ENCODE peak calls at places on chromosome 19, in eight cellular contexts. X, Y, R, Z, D, E, N and S are unnamed samples.
A peak's percentile ranks its signal among the peaks of the same experiment; 100 is the strongest.

GRCh38 chr19:15869873-15870272 is 28.0 kb downstream of the CYP4F2 start:
- DNase-seq in X (no peak), N (no peak), D (no peak), Z (peak; percentile 82), Y (no peak), E (no peak), R (no peak), S (no peak)

GRCh38 chr19:38839816-38840582 is 8.4 kb upstream of the ECH1 start:
- DNase-seq in D (no peak), Y (no peak), E (no peak), N (no peak), R (no peak), Z (no peak), X (no peak), S (no peak)

GRCh38 chr19:55802281-55802680 is 29.5 kb downstream of the NLRP11 start:
- DNase-seq in N (no peak), E (no peak), D (no peak), Y (no peak), R (no peak), X (no peak), Z (no peak), S (no peak)

GRCh38 chr19:17103177-17103576 is 27.6 kb downstream of the MYO9B start:
- DNase-seq in E (no peak), Y (peak; percentile 63), Z (peak; percentile 42), D (no peak), R (no peak), N (no peak), X (peak; percentile 47), S (no peak)

GRCh38 chr19:28619842-28620429 is 593.0 kb downstream of the UQCRFS1 start:
- DNase-seq in X (no peak), Y (no peak), E (no peak), R (no peak), Z (no peak), D (peak; percentile 70), N (no peak), S (no peak)

GRCh38 chr19:15107056-15108010 is at the start of gene SYDE1:
- DNase-seq in Z (no peak), E (no peak), Y (peak; percentile 45), R (no peak), N (no peak), X (peak; percentile 72), D (no peak), S (no peak)

GRCh38 chr19:11766597-11767591 is at the start of gene ZNF441:
- DNase-seq in Z (peak; percentile 96), Y (peak; percentile 89), R (peak; percentile 96), X (peak; percentile 93), D (peak; percentile 96), N (peak; percentile 64), E (peak; percentile 100), S (peak; percentile 87)

GRCh38 chr19:37845932-37846331 is 60.5 kb downstream of the WDR87 start:
- DNase-seq in Z (no peak), E (no peak), R (no peak), Y (no peak), D (no peak), X (no peak), N (no peak), S (no peak)

GRCh38 chr19:51368366-51369282 is at the start of gene CLDND2:
- DNase-seq in R (no peak), N (no peak), Z (peak; percentile 86), D (peak; percentile 22), Y (no peak), X (no peak), E (peak; percentile 29), S (no peak)

GRCh38 chr19:37519890-37520289 is 13.2 kb downstream of the ZNF793 start:
- DNase-seq in Z (peak; percentile 32), N (no peak), D (no peak), R (no peak), E (no peak), Y (peak; percentile 14), X (no peak), S (no peak)

GRCh38 chr19:39270091-39270871 is 2.1 kb downstream of the IFNL2 start:
- DNase-seq in E (no peak), N (no peak), X (no peak), Z (no peak), Y (no peak), R (no peak), D (no peak), S (no peak)

GRCh38 chr19:38695319-38695683 is 47.9 kb downstream of the ACTN4 start:
- DNase-seq in X (no peak), E (no peak), N (no peak), Y (no peak), Z (no peak), D (no peak), R (peak; percentile 18), S (no peak)

GRCh38 chr19:48724796-48725753 is 5.5 kb upstream of the MAMSTR start:
- DNase-seq in Z (peak; percentile 99), E (no peak), Y (peak; percentile 97), X (peak; percentile 97), N (no peak), R (peak; percentile 45), D (peak; percentile 85), S (no peak)

GRCh38 chr19:17117250-17117789 is 41.7 kb downstream of the MYO9B start:
- DNase-seq in X (no peak), Z (no peak), R (no peak), Y (no peak), E (no peak), D (no peak), N (no peak), S (no peak)

GRCh38 chr19:31223805-31224534 is 125.3 kb downstream of the TSHZ3 start:
- DNase-seq in N (peak; percentile 88), E (no peak), X (peak; percentile 93), Y (peak; percentile 99), R (no peak), Z (no peak), D (no peak), S (no peak)

GRCh38 chr19:51341976-51342580 is at the start of gene VSIG10L:
- DNase-seq in R (no peak), E (no peak), Z (no peak), N (no peak), Y (no peak), D (no peak), X (no peak), S (no peak)

GRCh38 chr19:6425732-6426686 is 1.4 kb upstream of the KHSRP start:
- DNase-seq in D (peak; percentile 56), X (no peak), R (no peak), Z (peak; percentile 66), E (peak; percentile 27), N (no peak), Y (no peak), S (no peak)

GRCh38 chr19:280541-281007 is 10.6 kb downstream of the PLPP2 start:
- DNase-seq in Z (no peak), N (no peak), E (no peak), D (no peak), R (no peak), X (no peak), Y (no peak), S (no peak)

GRCh38 chr19:55373318-55373992 is 3.2 kb upstream of the TMEM190 start:
- DNase-seq in Z (no peak), Y (no peak), R (no peak), D (no peak), E (no peak), X (no peak), N (no peak), S (no peak)

GRCh38 chr19:58150328-58150921 is at the start of gene ZNF329:
- DNase-seq in R (peak; percentile 80), D (peak; percentile 86), X (peak; percentile 79), Z (peak; percentile 85), N (peak; percentile 32), E (peak; percentile 89), Y (peak; percentile 76), S (peak; percentile 53)

GRCh38 chr19:47186337-47187022 is 44.5 kb downstream of the BBC3 start:
- DNase-seq in E (peak; percentile 33), Y (no peak), X (no peak), Z (no peak), N (no peak), R (no peak), D (no peak), S (peak; percentile 84)
- TF ChIP-seq CTCF in E (no peak), Y (no peak), X (no peak), Z (no peak), N (no peak), R (no peak), D (no peak), S (peak; percentile 8)

DNA sequence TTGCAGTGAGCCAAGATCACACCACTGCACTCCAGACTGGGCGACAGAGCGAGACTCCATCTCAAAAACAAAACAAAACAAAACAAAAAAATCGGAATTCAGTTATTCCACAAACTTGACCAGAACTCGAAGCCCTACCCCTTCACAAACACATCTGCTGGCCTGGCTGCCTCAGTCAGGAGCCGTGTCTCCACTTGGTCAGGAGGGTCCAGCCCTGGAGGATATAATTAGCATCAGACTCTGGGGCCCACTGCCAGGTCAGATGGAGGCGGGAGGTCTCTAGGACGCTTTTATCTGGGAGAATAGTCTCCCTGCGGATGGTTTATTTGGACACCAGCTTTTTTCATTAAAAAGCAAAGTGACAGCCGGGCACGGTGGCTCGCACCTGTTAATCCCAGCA is 8.0 kb downstream of the ELL start:
- DNase-seq in Y (peak; percentile 50), E (no peak), N (no peak), D (no peak), X (no peak), R (no peak), Z (no peak), S (no peak)
- H3K4me3 ChIP-seq in Y (no peak overlapping the region), E (no peak overlapping the region), N (no peak overlapping the region), D (no peak overlapping the region), X (no peak overlapping the region), R (no peak overlapping the region), Z (no peak overlapping the region), S (no peak overlapping the region)

GRCh38 chr19:14080887-14081796 is 4.4 kb downstream of the C19orf67 start:
- DNase-seq in E (peak; percentile 99), Y (peak; percentile 100), X (peak; percentile 100), Z (peak; percentile 98), R (peak; percentile 100), N (peak; percentile 98), D (peak; percentile 100), S (peak; percentile 99)
- TF ChIP-seq CTCF in E (no peak), Y (no peak), X (no peak), Z (no peak), R (no peak), N (no peak), D (no peak), S (no peak)

DNA sequence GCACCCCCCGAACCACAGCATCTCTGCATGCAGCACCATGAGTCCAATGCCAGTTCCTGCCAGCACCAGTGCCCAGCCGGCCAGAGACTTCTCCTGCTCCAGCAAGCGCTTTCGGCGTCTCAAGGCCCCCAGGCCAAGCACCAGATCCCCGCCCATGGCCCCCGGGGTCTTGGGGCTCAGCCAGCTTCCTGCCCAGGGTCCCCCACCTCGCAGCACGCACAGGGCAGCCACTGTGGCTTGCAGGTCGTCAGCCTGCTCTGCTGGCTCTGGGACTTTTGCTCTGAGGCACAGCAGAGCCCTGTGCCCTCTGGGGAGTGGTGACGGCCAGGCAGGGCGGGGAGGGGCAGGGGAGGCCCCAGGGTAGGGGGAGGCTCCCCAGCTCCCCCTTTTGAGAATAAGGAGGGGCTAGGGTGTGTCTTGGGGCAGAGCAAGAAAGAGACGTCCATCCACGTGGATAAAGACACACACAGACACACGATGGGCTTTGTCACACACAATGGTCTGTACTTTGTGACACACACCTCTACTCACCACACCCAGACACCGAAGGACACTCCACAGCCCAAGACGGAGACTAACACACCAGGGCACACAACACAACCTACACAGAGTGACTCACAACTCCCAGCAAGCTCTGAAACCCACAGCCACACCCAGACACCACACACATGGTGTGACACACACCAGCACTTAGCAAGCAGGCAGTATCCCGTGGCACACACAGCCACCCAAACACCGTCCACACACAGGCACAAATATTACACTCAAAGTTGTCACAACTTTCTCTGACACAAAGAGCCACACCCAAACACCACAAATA is at the start of gene KCNN4:
- DNase-seq in X (peak; percentile 58), E (peak; percentile 79), Y (peak; percentile 87), N (peak; percentile 39), Z (peak; percentile 77), R (no peak), D (peak; percentile 77), S (no peak)
- H3K4me3 ChIP-seq in X (peak within 1 kb of the TSS; percentile 59), E (no peak within 1 kb of the TSS), Y (no peak within 1 kb of the TSS), N (peak within 1 kb of the TSS; percentile 48), Z (peak within 1 kb of the TSS; percentile 62), R (no peak within 1 kb of the TSS), D (peak within 1 kb of the TSS; percentile 78), S (peak within 1 kb of the TSS; percentile 84)